ENCODE peak calls at places on chromosomes 4 and X, in four cellular contexts. Q is lower lobe of right lung, E is left ventricle myocardium inferior, U is body of pancreas. R is an unnamed sample.

GRCh38 chr4:1150875-1151274 is 21.5 kb downstream of the SPON2 start:
- DNase-seq in U (no peak), E (no peak), Q (no peak), R (no peak)

GRCh38 chr4:94665500-94666398 is 92.0 kb upstream of the BMPR1B start:
- DNase-seq in U (no peak), Q (no peak), E (no peak), R (no peak)

GRCh38 chrX:154354516-154354915 is 19.9 kb downstream of the FLNA start:
- DNase-seq in U (no peak), Q (no peak), E (no peak), R (no peak)

GRCh38 chr4:45043916-45044315 is 317.6 kb upstream of the GNPDA2 start:
- DNase-seq in Q (no peak), U (no peak), E (no peak), R (peak)

GRCh38 chr4:54493862-54494261 is 163.9 kb upstream of the KIT start:
- DNase-seq in E (no peak), Q (no peak), U (no peak), R (no peak)

GRCh38 chr4:142516686-142517145 is 329.4 kb downstream of the INPP4B start:
- DNase-seq in E (no peak), Q (no peak), U (no peak), R (no peak)

GRCh38 chrX:24151513-24151912 is 2.0 kb downstream of the ZFX start:
- DNase-seq in U (no peak), Q (no peak), E (no peak), R (no peak)

GRCh38 chr4:69617083-69617694 is 22.3 kb downstream of the UGT2A2 start:
- DNase-seq in E (no peak), Q (no peak), U (no peak), R (no peak)

GRCh38 chr4:103429283-103429682 is 231.1 kb upstream of the CENPE start:
- DNase-seq in E (no peak), U (no peak), Q (no peak), R (peak)
- TF ChIP-seq CTCF in E (no peak), U (no peak), Q (no peak), R (no peak)

GRCh38 chr4:98627883-98628282 is 30.5 kb downstream of the TSPAN5 start:
- DNase-seq in U (no peak), E (no peak), Q (no peak), R (no peak)

GRCh38 chr4:98625920-98626319 is 32.5 kb downstream of the TSPAN5 start:
- DNase-seq in Q (no peak), U (no peak), E (no peak), R (no peak)

GRCh38 chr4:98625399-98625798 is 33.0 kb downstream of the TSPAN5 start:
- DNase-seq in E (no peak), U (no peak), Q (no peak), R (no peak)

GRCh38 chr4:98627477-98627876 is 30.9 kb downstream of the TSPAN5 start:
- DNase-seq in U (no peak), E (no peak), Q (no peak), R (no peak)

DNA sequence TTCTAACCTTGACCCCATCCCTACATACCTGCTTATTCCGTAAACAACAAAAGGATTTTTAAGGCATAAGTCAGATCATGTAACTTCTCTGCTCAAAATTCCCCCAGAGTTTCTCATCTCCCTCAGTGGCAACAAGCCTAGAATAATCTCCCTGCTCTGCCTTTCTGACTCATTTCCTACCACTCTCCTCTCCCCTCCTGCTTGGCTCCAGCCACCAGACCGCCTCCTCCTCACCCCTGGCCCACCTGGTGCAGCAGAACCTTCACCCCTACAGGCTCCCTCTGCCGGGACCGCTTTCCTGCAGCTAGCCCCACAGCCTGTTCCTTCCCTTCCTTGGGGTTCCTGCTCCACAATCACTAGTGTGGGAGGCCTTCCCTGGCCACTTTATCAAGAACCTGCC is 32.1 kb downstream of the TSPAN5 start:
- DNase-seq in Q (no peak), U (no peak), E (peak), R (no peak)
- TF ChIP-seq CTCF in Q (no peak), U (no peak), E (no peak), R (peak)

GRCh38 chr4:176377705-176378302 is 58.0 kb downstream of the SPCS3 start:
- DNase-seq in E (no peak), U (no peak), Q (no peak), R (no peak)
- TF ChIP-seq CTCF in E (peak), U (no peak), Q (peak), R (peak)

DNA sequence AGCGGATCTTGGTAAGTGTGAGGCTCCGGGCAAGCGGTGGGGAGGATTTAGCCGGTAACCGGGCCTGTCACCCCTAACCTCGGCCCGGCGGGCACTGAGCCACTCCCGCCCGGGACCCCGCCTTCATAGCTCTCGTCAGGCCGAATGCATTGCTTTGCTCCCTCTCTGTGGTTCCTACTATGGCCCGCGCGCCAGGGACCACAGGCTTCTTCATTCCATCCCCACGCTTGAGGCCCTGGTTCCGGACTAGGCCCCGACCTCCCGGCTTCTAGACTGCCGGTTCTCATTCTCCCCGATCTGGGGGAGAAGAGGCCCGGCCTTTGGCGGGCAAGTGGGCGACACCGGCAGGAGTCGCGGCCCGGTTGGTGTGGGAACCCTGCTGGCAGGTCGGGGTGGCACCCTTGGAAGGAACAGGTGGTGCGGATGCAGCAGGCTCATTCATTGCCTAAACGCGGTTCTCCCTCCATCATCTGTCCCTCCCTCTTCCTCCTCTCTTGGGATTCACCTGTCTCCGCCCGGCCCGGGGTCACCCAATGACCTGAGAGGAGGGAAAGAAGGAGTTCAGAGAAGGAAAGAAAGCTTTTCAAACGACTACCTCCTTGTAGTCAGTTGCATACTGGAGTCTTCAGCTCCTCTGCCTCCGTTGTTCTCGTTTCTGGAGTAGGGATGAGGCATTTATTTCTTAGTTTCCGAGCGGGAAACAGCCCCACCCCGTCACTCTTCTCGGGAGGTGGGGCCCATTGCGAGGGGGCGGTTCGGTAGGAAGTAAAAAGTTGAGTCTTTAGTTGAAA is at the start of gene NDUFC1:
- DNase-seq in Q (peak), U (peak), E (peak), R (no peak)
- TF ChIP-seq CTCF in Q (peak), U (peak), E (peak), R (peak)

DNA sequence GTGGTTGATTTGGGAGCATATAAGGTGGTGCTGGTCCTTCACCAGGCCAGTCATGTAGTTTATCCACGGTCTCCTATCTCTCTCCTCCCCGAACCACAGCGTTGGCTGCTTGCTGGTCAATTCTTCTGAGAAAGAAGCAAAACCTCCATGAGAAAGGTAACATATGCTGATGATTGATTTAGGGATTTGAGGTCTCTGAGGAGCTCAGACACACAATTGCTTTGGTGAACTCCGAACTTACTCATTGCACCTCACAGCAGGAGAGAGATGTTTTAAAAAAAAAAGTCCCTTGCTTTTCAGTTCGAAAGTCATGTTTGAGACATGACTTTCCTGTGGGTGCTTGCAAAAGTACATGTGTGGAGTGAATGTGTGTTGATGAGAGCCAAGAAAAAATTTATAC is 100.2 kb downstream of the TSPAN7 start:
- DNase-seq in Q (no peak), E (no peak), U (no peak), R (no peak)
- TF ChIP-seq CTCF in Q (no peak), E (no peak), U (no peak), R (no peak)

DNA sequence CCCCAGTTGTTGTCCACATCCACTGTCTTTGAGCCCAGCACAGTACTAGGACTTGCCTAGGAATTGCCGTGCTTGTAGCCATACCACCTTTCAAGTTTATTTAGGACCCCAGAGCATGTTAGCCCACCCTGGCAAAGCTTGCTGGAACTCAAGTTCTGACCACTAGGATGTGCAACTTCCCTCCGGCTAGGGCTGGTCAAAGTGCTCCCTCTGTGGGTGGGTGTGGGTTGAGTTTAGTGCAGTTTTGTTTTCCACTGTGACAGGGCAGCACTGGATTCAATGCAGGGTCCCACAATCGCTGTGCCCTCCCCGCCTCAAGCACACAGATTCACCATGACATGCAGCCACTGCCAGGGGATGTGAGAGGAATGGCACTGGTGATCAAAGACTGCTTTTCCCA is 96.0 kb downstream of the RASGEF1B start:
- DNase-seq in Q (no peak), E (no peak), U (no peak), R (no peak)
- TF ChIP-seq CTCF in Q (no peak), E (no peak), U (no peak), R (no peak)

GRCh38 chrX:69093960-69094935 is 71.0 kb downstream of the PJA1 start:
- DNase-seq in E (no peak), U (peak), Q (no peak), R (no peak)
- TF ChIP-seq CTCF in E (peak), U (peak), Q (peak), R (peak)